ENCODE peak calls at places on chromosomes 1 and 21, in four cellular contexts. W is HCT116, Z is Panc1, X is prostate gland. B is an unnamed sample.

GRCh38 chr1:10339815-10340214 is 59.0 kb upstream of the PGD start:
- DNase-seq in Z (no peak), X (no peak), W (peak; percentile 6), B (no peak)

GRCh38 chr1:37656881-37657280 is 22.2 kb upstream of the RSPO1 start:
- DNase-seq in X (no peak), Z (no peak), W (no peak), B (no peak)

GRCh38 chr1:192807221-192807967 is 1.4 kb upstream of the RGS2 start:
- DNase-seq in X (no peak), Z (no peak), W (no peak), B (no peak)

GRCh38 chr1:78145105-78145580 is 99.4 kb downstream of the GIPC2 start:
- DNase-seq in W (peak; percentile 56), Z (peak; percentile 43), X (peak; percentile 52), B (peak; percentile 41)

GRCh38 chr1:116230712-116231111 is 119.5 kb downstream of the MAB21L3 start:
- DNase-seq in Z (no peak), W (no peak), X (no peak), B (no peak)

GRCh38 chr1:160403244-160403643 is 2.9 kb downstream of the VANGL2 start:
- DNase-seq in X (no peak), W (no peak), Z (no peak), B (no peak)

GRCh38 chr1:183569141-183569540 is 21.1 kb downstream of the NCF2 start:
- DNase-seq in X (no peak), Z (no peak), W (no peak), B (no peak)

GRCh38 chr1:185400057-185400456 is 83.0 kb upstream of the IVNS1ABP start:
- DNase-seq in Z (no peak), W (no peak), X (no peak), B (peak; percentile 25)

GRCh38 chr1:24779689-24780464 is 34.6 kb downstream of the CLIC4 start:
- DNase-seq in X (no peak), W (no peak), Z (no peak), B (no peak)

GRCh38 chr1:241603626-241604337 is 36.4 kb downstream of the CHML start:
- DNase-seq in X (no peak), W (no peak), Z (no peak), B (no peak)

GRCh38 chr1:21059021-21059420 is 117.7 kb downstream of the EIF4G3 start:
- DNase-seq in X (no peak), Z (no peak), W (no peak), B (no peak)

GRCh38 chr1:89310505-89310904 is 37.8 kb upstream of the GBP5 start:
- DNase-seq in W (no peak), X (no peak), Z (no peak), B (no peak)

GRCh38 chr1:244362481-244362880 is 89.2 kb downstream of the ADSS2 start:
- DNase-seq in X (no peak), W (no peak), Z (no peak), B (no peak)

GRCh38 chr1:241527146-241527545 is 5.0 kb upstream of the KMO start:
- DNase-seq in W (no peak), Z (no peak), X (no peak), B (no peak)

GRCh38 chr1:224432672-224433040 is 1.9 kb downstream of the WDR26 start:
- DNase-seq in Z (no peak), X (no peak), W (no peak), B (no peak)

GRCh38 chr1:228463559-228464455 is 23.4 kb upstream of the RNF187 start:
- DNase-seq in Z (no peak), X (no peak), W (peak; percentile 18), B (peak; percentile 17)

GRCh38 chr21:28742527-28742926 is 250.2 kb downstream of the LTN1 start:
- DNase-seq in W (no peak), X (no peak), Z (no peak), B (no peak)

GRCh38 chr21:17660449-17660848 is 47.7 kb upstream of the BTG3 start:
- DNase-seq in Z (no peak), X (no peak), W (no peak), B (no peak)

GRCh38 chr1:164635074-164635783 is 76.2 kb downstream of the PBX1 start:
- DNase-seq in Z (no peak), W (no peak), X (no peak), B (no peak)
- H3K4me3 ChIP-seq in Z (no peak overlapping the region), W (no peak overlapping the region), X (no peak overlapping the region), B (no peak overlapping the region)

DNA sequence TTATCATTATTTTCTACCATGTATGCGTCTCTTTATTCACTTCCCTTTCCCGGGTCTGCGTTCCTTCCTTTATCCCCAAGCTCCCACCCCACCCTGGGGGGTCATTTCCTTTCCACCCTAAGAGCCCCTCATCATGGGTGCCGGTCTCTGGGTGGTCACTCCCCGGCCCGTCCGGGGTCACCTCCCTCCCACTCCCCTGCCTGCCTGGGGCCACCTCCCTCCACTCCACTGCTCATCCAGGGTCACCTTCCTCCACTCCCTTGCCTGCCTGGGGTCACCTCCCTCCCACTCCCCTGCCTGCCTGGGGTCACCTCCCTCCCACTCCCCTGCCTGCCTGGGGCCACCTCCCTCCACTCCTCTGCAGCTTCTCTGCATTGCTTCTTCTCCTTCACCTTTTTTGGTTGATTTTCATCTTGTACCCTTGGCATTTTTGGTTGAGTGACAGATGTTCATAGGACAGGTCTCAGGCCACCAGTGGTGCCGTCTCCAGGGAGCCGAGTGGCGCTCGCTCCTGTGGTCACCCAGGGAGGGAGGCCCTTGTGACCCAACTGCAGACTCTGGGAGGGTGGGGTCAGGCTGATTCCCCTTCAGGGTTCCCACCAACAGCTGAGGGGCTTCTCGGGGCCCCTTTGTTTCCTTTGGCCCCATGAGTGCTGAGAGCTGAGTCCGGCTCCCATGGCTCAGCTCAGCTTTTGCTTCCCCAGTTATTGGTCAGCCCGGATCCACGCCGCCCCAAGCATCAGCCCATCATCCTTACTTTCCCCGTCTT is 48.6 kb upstream of the PCBP3 start:
- DNase-seq in Z (no peak), X (no peak), W (no peak), B (no peak)
- TF ChIP-seq POLR2AphosphoS5 in Z (no peak), X (no peak), W (no peak), B (no peak)

GRCh38 chr1:162388615-162389014 is 7.1 kb downstream of the C1orf226 start:
- DNase-seq in X (no peak), Z (no peak), W (no peak), B (no peak)
- TF ChIP-seq CTCF in X (no peak), Z (no peak), W (no peak), B (no peak)

DNA sequence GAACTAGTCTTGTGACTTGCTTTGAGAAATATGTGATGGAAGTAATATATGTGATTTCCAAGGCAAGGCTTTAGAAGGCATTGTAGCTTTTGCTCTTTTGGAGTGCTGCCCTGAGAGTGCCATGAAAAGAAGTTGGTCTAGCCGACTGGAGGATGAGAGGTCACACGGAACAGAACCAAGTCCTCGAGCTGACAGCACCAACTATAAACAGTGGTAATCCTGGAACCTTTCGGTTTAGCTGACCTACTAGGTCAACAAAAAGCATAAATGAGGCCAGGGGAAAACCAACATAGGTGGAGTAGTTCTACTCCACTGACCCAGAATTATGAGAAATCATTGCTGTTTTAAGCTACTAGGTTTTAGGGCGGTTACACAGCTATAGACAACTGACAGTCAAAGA is 1.4 kb downstream of the SELENOF start:
- DNase-seq in Z (no peak), W (no peak), X (no peak), B (no peak)
- H3K4me3 ChIP-seq in Z (peak overlapping the region; percentile 99), W (peak overlapping the region; percentile 92), X (no peak overlapping the region), B (peak overlapping the region; percentile 99)

DNA sequence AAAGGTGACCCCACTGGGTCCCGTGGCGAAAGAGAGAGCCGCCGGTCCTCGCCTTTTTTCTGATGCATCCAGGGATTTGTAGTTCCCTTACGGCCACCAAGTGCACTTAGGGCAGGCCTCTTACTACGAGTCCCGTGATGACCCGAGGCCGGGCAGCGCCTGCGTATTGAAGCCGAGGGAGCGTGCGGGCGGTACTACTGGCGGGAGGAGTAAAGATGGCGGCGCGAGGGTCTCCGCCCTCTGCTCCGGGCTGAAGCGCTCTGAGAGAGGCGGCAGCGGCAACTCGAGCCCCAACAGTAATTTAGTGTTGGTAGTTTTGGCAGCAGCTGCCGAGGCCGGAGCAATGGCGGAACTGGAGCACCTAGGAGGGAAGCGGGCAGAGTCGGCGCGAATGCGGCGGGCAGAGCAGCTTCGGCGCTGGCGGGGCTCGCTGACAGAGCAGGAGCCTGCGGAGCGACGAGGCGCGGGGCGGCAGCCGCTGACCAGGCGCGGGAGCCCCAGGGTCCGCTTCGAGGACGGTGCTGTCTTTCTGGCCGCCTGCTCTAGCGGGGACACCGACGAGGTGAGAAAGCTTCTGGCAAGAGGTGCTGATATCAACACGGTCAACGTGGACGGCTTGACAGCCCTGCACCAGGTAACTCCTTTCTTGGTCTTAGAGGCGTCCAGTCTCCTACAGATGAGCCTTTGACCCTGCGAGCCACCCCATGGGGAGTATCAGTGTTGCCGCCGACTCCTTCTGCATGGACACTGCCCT is at the start of gene PPP1R12B:
- DNase-seq in Z (peak; percentile 97), X (peak; percentile 98), W (peak; percentile 98), B (peak; percentile 96)
- TF ChIP-seq POLR2AphosphoS5 in Z (peak; percentile 50), X (peak; percentile 99), W (peak; percentile 62), B (peak; percentile 70)

DNA sequence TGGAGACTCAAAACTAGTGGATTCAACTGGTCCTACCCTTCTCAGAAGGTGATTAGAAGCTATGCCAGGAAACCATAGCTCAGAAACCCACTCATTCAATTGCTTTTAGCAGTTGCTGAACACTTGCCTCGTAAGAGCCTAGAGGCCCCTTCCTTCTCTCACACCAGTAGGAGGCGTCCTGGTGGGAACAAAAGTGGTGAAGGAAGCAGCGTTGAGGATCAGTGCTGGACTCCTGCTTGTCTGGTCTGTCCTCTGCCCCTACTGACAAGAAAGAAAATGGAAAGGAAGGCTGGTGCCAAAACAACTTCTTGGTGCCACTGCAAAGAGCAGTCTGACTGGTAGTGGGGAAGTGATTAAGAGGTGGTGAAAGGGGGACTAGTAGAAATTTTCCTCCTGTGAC is 269.7 kb downstream of the LMO4 start:
- DNase-seq in W (peak; percentile 7), Z (no peak), X (no peak), B (no peak)
- TF ChIP-seq CTCF in W (peak; percentile 42), Z (peak; percentile 35), X (no peak), B (no peak)

GRCh38 chr1:87154351-87154750 is 174.3 kb upstream of the LMO4 start:
- DNase-seq in W (no peak), X (no peak), Z (no peak), B (no peak)
- H3K4me3 ChIP-seq in W (no peak overlapping the region), X (no peak overlapping the region), Z (no peak overlapping the region), B (no peak overlapping the region)